ENCODE peak calls at places on chromosome X, in eight cellular contexts. S is HCT116; H is CD4-positive, alpha-beta T cell; Z is gastrocnemius medialis; N is pancreas; M is activated naive CD8-positive, alpha-beta T cell treated with anti-CD3 and anti-CD28 coated beads, Interleukin-2, amount 50 U/mL, for 24 hours; X is CD4-positive, CD25-positive, alpha-beta regulatory T cell; G is A549. Q is an unnamed sample.
A peak's percentile ranks its signal among the peaks of the same experiment; 100 is the strongest.

GRCh38 chrX:35841872-35842271 is 43.7 kb downstream of the MAGEB16 start:
- ATAC-seq in G (no peak), X (no peak), S (no peak), Z (no peak), H (no peak), N (no peak), M (no peak), Q (peak; percentile 51)

GRCh38 chrX:151753313-151754041 is 18.9 kb downstream of the CNGA2 start:
- ATAC-seq in H (no peak), Z (peak; percentile 58), M (no peak), G (peak; percentile 94), S (peak; percentile 93), X (no peak), N (peak; percentile 96), Q (peak; percentile 82)

GRCh38 chrX:25067271-25068172 is 51.8 kb upstream of the ARX start:
- ATAC-seq in M (no peak), X (peak; percentile 37), N (no peak), S (no peak), G (no peak), H (no peak), Z (no peak), Q (no peak)

GRCh38 chrX:10110316-10110932 is 46.4 kb upstream of the CLCN4 start:
- ATAC-seq in N (no peak), G (no peak), M (no peak), X (no peak), Z (no peak), S (no peak), H (no peak), Q (no peak)

GRCh38 chrX:66200855-66201795 is 37.1 kb downstream of the HEPH start:
- ATAC-seq in X (no peak), G (no peak), S (no peak), Z (no peak), N (no peak), H (no peak), M (no peak), Q (no peak)

GRCh38 chrX:25561190-25561589 is 545.4 kb upstream of the ARX start:
- ATAC-seq in Z (no peak), G (no peak), X (no peak), N (no peak), M (no peak), S (no peak), H (no peak), Q (no peak)

GRCh38 chrX:40082447-40083119 is 15.2 kb downstream of the BCOR start:
- ATAC-seq in H (peak; percentile 48), N (peak; percentile 15), G (no peak), Z (peak; percentile 40), S (peak; percentile 7), M (peak; percentile 37), X (no peak), Q (no peak)

GRCh38 chrX:15437724-15438123 is 53.5 kb upstream of the VEGFD start:
- ATAC-seq in S (no peak), N (no peak), Z (peak; percentile 41), X (no peak), M (no peak), G (no peak), H (no peak), Q (no peak)

GRCh38 chrX:143635915-143636314 is at the start of gene SLITRK4:
- ATAC-seq in Z (peak; percentile 27), N (peak; percentile 42), X (no peak), S (no peak), H (no peak), G (no peak), M (no peak), Q (no peak)

Q was measured in esophagus mucosa.